ENCODE peak calls at places on chromosomes 6 and 20, in six cellular contexts. S, P, W, D, V and Y are unnamed samples.
A peak's percentile ranks its signal among the peaks of the same experiment; 100 is the strongest.

GRCh38 chr20:1345030-1345755 is 16.3 kb upstream of the SDCBP2 start:
- DNase-seq in S (no peak), D (no peak), W (no peak), V (no peak), P (no peak), Y (no peak)

GRCh38 chr20:52083627-52084232 is 107.8 kb downstream of the ZFP64 start:
- DNase-seq in D (peak; percentile 33), S (peak; percentile 59), V (peak; percentile 63), P (peak; percentile 58), W (peak; percentile 33), Y (peak; percentile 22)

GRCh38 chr20:51388227-51388626 is 154.3 kb downstream of the NFATC2 start:
- DNase-seq in W (no peak), V (no peak), S (no peak), D (no peak), P (no peak), Y (no peak)

GRCh38 chr20:51573576-51574243 is 31.2 kb upstream of the NFATC2 start:
- DNase-seq in S (no peak), V (no peak), W (no peak), D (no peak), P (no peak), Y (no peak)

GRCh38 chr6:43172127-43173007 is 1.3 kb downstream of the SRF start:
- DNase-seq in S (peak; percentile 35), D (no peak), V (peak; percentile 59), W (peak; percentile 52), P (peak; percentile 68), Y (peak; percentile 68)

GRCh38 chr6:14165091-14165490 is 47.5 kb downstream of the CD83 start:
- DNase-seq in D (no peak), W (no peak), S (no peak), P (no peak), V (no peak), Y (no peak)

GRCh38 chr6:29708432-29709177 is 14.6 kb upstream of the HLA-F start:
- DNase-seq in D (no peak), S (no peak), P (peak; percentile 23), V (peak; percentile 45), W (peak; percentile 78), Y (no peak)

GRCh38 chr20:56957737-56958553 is 308.5 kb downstream of the BMP7 start:
- DNase-seq in W (no peak), V (no peak), P (no peak), D (no peak), S (peak; percentile 65), Y (no peak)

GRCh38 chr6:121093928-121094327 is 240.4 kb downstream of the TBC1D32 start:
- DNase-seq in S (no peak), P (no peak), D (no peak), W (no peak), V (no peak), Y (no peak)

GRCh38 chr6:31203345-31203979 is 33.0 kb upstream of the POU5F1 start:
- DNase-seq in V (peak; percentile 61), W (peak; percentile 90), S (no peak), D (no peak), P (no peak), Y (no peak)

GRCh38 chr6:18400831-18401446 is 13.8 kb downstream of the RNF144B start:
- DNase-seq in P (no peak), V (no peak), D (no peak), S (no peak), W (peak; percentile 72), Y (no peak)